ENCODE peak calls at places on chromosomes 11 and 22, in six cellular contexts. S, Q, E, K, Z and H are unnamed samples.

GRCh38 chr22:40491990-40492631 is 121.7 kb downstream of the SGSM3 start:
- DNase-seq in K (no peak), S (no peak), E (peak), Q (no peak), Z (no peak), H (no peak)

GRCh38 chr11:3879967-3880542 is 24.6 kb downstream of the STIM1 start:
- DNase-seq in Z (peak), S (no peak), Q (no peak), E (no peak), K (no peak), H (no peak)

GRCh38 chr11:94926698-94927237 is 46.6 kb downstream of the CWC15 start:
- DNase-seq in E (peak), S (peak), K (peak), Z (no peak), Q (no peak), H (no peak)

GRCh38 chr22:22955866-22956535 is 68.4 kb downstream of the IGLL5 start:
- DNase-seq in Z (peak), Q (peak), E (peak), K (peak), S (peak), H (peak)

GRCh38 chr22:44924724-44925123 is 85.1 kb downstream of the PHF21B start:
- DNase-seq in K (no peak), E (no peak), Q (no peak), S (no peak), Z (no peak), H (no peak)

GRCh38 chr11:68024508-68024907 is 6.0 kb upstream of the NDUFS8 start:
- DNase-seq in S (no peak), E (no peak), Z (no peak), Q (no peak), K (no peak), H (no peak)

GRCh38 chr22:31350410-31350863 is 4.3 kb upstream of the PATZ1 start:
- DNase-seq in S (no peak), Q (peak), K (no peak), Z (no peak), E (peak), H (no peak)

GRCh38 chr11:112157274-112157766 is 6.6 kb downstream of the IL18 start:
- DNase-seq in K (peak), Z (peak), Q (peak), E (peak), S (peak), H (no peak)

GRCh38 chr11:12679471-12679870 is 5.2 kb downstream of the TEAD1 start:
- DNase-seq in S (no peak), Z (no peak), Q (no peak), E (no peak), K (no peak), H (no peak)

GRCh38 chr22:47547239-47547661 is 784.8 kb downstream of the TBC1D22A start:
- DNase-seq in Q (no peak), K (no peak), Z (no peak), E (no peak), S (no peak), H (no peak)

GRCh38 chr22:36017661-36018091 is 10.9 kb downstream of the RBFOX2 start:
- DNase-seq in S (no peak), E (no peak), Q (no peak), Z (no peak), K (no peak), H (no peak)

GRCh38 chr11:14908214-14908880 is 16.3 kb upstream of the CYP2R1 start:
- DNase-seq in Z (peak), K (peak), Q (peak), S (no peak), E (peak), H (no peak)

GRCh38 chr22:48585916-48586798 is 1241.5 kb downstream of the BRD1 start:
- DNase-seq in S (no peak), Q (no peak), K (no peak), Z (no peak), E (no peak), H (no peak)

GRCh38 chr22:38831166-38831945 is 12.5 kb downstream of the NPTXR start:
- DNase-seq in S (no peak), Z (no peak), Q (no peak), K (peak), E (peak), H (no peak)

GRCh38 chr22:43992331-43992821 is 31.7 kb upstream of the PARVB start:
- DNase-seq in Q (no peak), K (peak), S (peak), Z (no peak), E (peak), H (no peak)

GRCh38 chr11:19351426-19351825 is 110.7 kb upstream of the E2F8 start:
- DNase-seq in Z (no peak), E (no peak), Q (no peak), K (no peak), S (no peak), H (no peak)

GRCh38 chr11:12461516-12461915 is 84.1 kb downstream of the PARVA start:
- DNase-seq in E (no peak), S (no peak), Q (no peak), Z (no peak), K (peak), H (no peak)

GRCh38 chr11:393219-394033 is 583 bp upstream of the PKP3 start:
- DNase-seq in E (peak), K (peak), Z (peak), Q (peak), S (no peak), H (no peak)

GRCh38 chr22:24244144-24244787 is 616 bp downstream of the GGT5 start:
- DNase-seq in K (no peak), E (peak), S (no peak), Z (no peak), Q (no peak), H (no peak)

GRCh38 chr11:100340416-100341323 is 346.4 kb upstream of the ARHGAP42 start:
- DNase-seq in Z (no peak), E (no peak), S (no peak), Q (no peak), K (no peak), H (no peak)

GRCh38 chr11:132632641-132633124 is 899.6 kb downstream of the OPCML start:
- DNase-seq in S (peak), Q (no peak), Z (peak), K (peak), E (peak), H (no peak)

GRCh38 chr11:5004429-5005274 is 10.0 kb downstream of the OR51L1 start:
- DNase-seq in Q (peak), Z (peak), S (peak), E (peak), K (peak), H (no peak)

GRCh38 chr11:10407055-10407454 is 48.0 kb upstream of the AMPD3 start:
- DNase-seq in S (no peak), Q (peak), E (peak), K (peak), Z (peak), H (no peak)

GRCh38 chr11:104462346-104462745 is 298.4 kb upstream of the PDGFD start:
- DNase-seq in E (peak), S (no peak), Z (no peak), K (peak), Q (no peak), H (no peak)

GRCh38 chr11:27524155-27524554 is 17.6 kb upstream of the LIN7C start:
- DNase-seq in Z (no peak), S (peak), K (peak), E (peak), Q (no peak), H (no peak)

GRCh38 chr11:86551286-86551685 is 121.1 kb downstream of the ME3 start:
- DNase-seq in S (peak), K (peak), Q (peak), Z (peak), E (peak), H (no peak)

GRCh38 chr11:134261626-134262488 is 8.5 kb downstream of the ACAD8 start:
- DNase-seq in Q (peak), S (no peak), Z (no peak), E (peak), K (no peak), H (no peak)

GRCh38 chr22:17884084-17884483 is 109.8 kb upstream of the BID start:
- DNase-seq in Z (no peak), K (no peak), Q (no peak), S (no peak), E (no peak), H (no peak)

GRCh38 chr11:112697371-112697770 is 263.8 kb upstream of the NCAM1 start:
- DNase-seq in S (no peak), Z (no peak), Q (no peak), E (no peak), K (no peak), H (no peak)

GRCh38 chr11:91978747-91979146 is 245.9 kb upstream of the FAT3 start:
- DNase-seq in S (peak), K (peak), Q (no peak), E (no peak), Z (no peak), H (no peak)

GRCh38 chr11:118621071-118621815 is 13.8 kb downstream of the PHLDB1 start:
- DNase-seq in Q (no peak), E (peak), S (peak), K (peak), Z (peak), H (no peak)

GRCh38 chr22:37243402-37244113 is 511 bp downstream of the RAC2 start:
- DNase-seq in K (no peak), Z (no peak), Q (no peak), E (no peak), S (no peak), H (no peak)